ENCODE peak calls at places on chromosome 13, in ten cellular contexts. R is stimulated activated CD4-positive, alpha-beta T cell treated with anti-CD3 and anti-CD28 coated beads, Interleukin-15, amount 100 ng/mL, for 1 hour; L is NAMALWA; B is stimulated activated CD8-positive, alpha-beta memory T cell treated with anti-CD3 and anti-CD28 coated beads, Interleukin-4, amount 100 ng/mL, for 48 hours; O is GOT3; T is spleen; C is CD4-positive, alpha-beta T cell; S is NB4; P is stomach; I is substantia nigra. J is an unnamed sample.
A peak's percentile ranks its signal among the peaks of the same experiment; 100 is the strongest.

GRCh38 chr13:54574791-54575190 is 1546.2 kb downstream of the OLFM4 start:
- DNase-seq in R (no peak), L (no peak), B (no peak), O (no peak), T (no peak), C (no peak), S (no peak), P (no peak), I (no peak), J (no peak)

GRCh38 chr13:97259787-97260641 is 37.9 kb downstream of the MBNL2 start:
- DNase-seq in R (no peak), L (no peak), B (no peak), O (no peak), T (no peak), C (no peak), S (peak; percentile 21), P (no peak), I (no peak), J (no peak)

GRCh38 chr13:32824671-32825070 is 191.6 kb upstream of the KL start:
- DNase-seq in R (no peak), L (no peak), B (no peak), O (no peak), T (no peak), C (no peak), S (no peak), P (no peak), I (no peak), J (peak; percentile 72)

GRCh38 chr13:113573065-113573464 is 11.5 kb upstream of the TFDP1 start:
- DNase-seq in R (no peak), L (no peak), B (no peak), O (no peak), T (no peak), C (no peak), S (no peak), P (no peak), I (no peak), J (no peak)

GRCh38 chr13:51425410-51426042 is 27.3 kb downstream of the INTS6 start:
- DNase-seq in R (no peak), L (no peak), B (no peak), O (no peak), T (no peak), C (no peak), S (no peak), P (no peak), I (no peak), J (no peak)

GRCh38 chr13:74270018-74270417 is 135.8 kb upstream of the KLF12 start:
- DNase-seq in R (no peak), L (no peak), B (no peak), O (no peak), T (no peak), C (no peak), S (no peak), P (no peak), I (no peak), J (no peak)

GRCh38 chr13:107035778-107036177 is 467.8 kb upstream of the ARGLU1 start:
- DNase-seq in R (no peak), L (no peak), B (no peak), O (no peak), T (no peak), C (no peak), S (no peak), P (no peak), I (no peak), J (no peak)

GRCh38 chr13:79989251-79989661 is 351.7 kb downstream of the SPRY2 start:
- DNase-seq in R (no peak), L (no peak), B (no peak), O (no peak), T (no peak), C (no peak), S (no peak), P (no peak), I (no peak), J (no peak)

GRCh38 chr13:51260154-51260553 is 38.0 kb downstream of the FAM124A start:
- DNase-seq in R (no peak), L (no peak), B (no peak), O (no peak), T (no peak), C (no peak), S (no peak), P (no peak), I (no peak), J (no peak)

GRCh38 chr13:113413898-113414282 is 39.4 kb downstream of the ADPRHL1 start:
- DNase-seq in R (no peak), L (no peak), B (no peak), O (no peak), T (no peak), C (no peak), S (peak; percentile 58), P (peak; percentile 46), I (no peak), J (no peak)

GRCh38 chr13:72141845-72142470 is 275.0 kb upstream of the DACH1 start:
- DNase-seq in R (no peak), L (no peak), B (no peak), O (no peak), T (no peak), C (no peak), S (no peak), P (no peak), I (no peak), J (no peak)

GRCh38 chr13:83883061-83883523 is 818 bp upstream of the SLITRK1 start:
- DNase-seq in R (no peak), L (no peak), B (no peak), O (no peak), T (no peak), C (no peak), S (no peak), P (no peak), I (no peak), J (no peak)

GRCh38 chr13:71278512-71278911 is 588.5 kb downstream of the DACH1 start:
- DNase-seq in R (no peak), L (no peak), B (no peak), O (no peak), T (no peak), C (no peak), S (no peak), P (no peak), I (no peak), J (no peak)

GRCh38 chr13:73602295-73602694 is 531.9 kb downstream of the KLF12 start:
- DNase-seq in R (no peak), L (no peak), B (no peak), O (no peak), T (no peak), C (no peak), S (no peak), P (no peak), I (no peak), J (no peak)

GRCh38 chr13:26186141-26186870 is 35.8 kb downstream of the RNF6 start:
- DNase-seq in R (peak; percentile 81), L (peak; percentile 95), B (peak; percentile 90), O (peak; percentile 63), T (peak; percentile 98), C (peak; percentile 83), S (peak; percentile 96), P (peak; percentile 93), I (peak; percentile 62), J (peak; percentile 58)

GRCh38 chr13:109145631-109146030 is 516.2 kb downstream of the MYO16 start:
- DNase-seq in R (no peak), L (peak; percentile 69), B (no peak), O (no peak), T (no peak), C (no peak), S (peak; percentile 82), P (peak; percentile 55), I (no peak), J (peak; percentile 16)

GRCh38 chr13:31322025-31322424 is 122.2 kb downstream of the B3GLCT start:
- DNase-seq in R (no peak), L (peak; percentile 77), B (no peak), O (no peak), T (no peak), C (no peak), S (peak; percentile 27), P (no peak), I (no peak), J (no peak)

GRCh38 chr13:65642301-65642700 is 1587.8 kb downstream of the PCDH9 start:
- DNase-seq in R (no peak), L (no peak), B (no peak), O (no peak), T (no peak), C (no peak), S (no peak), P (no peak), I (no peak), J (no peak)

GRCh38 chr13:29496241-29496712 is 99.2 kb downstream of the SLC7A1 start:
- DNase-seq in R (no peak), L (peak; percentile 59), B (no peak), O (no peak), T (peak; percentile 82), C (no peak), S (peak; percentile 96), P (peak; percentile 52), I (no peak), J (no peak)